ENCODE peak calls at places on chromosomes 3 and 15, in ten cellular contexts. One of them, this sample, is unnamed.

GRCh38 chr3:14300721-14301377 is 101.6 kb upstream of the SLC6A6 start:
- DNase-seq in GM10248: no peak
- DNase-seq in adrenal gland: no peak
- DNase-seq in AG09319: no peak
- DNase-seq in endodermal cell: no peak
- DNase-seq in IMR-90: no peak
- DNase-seq in Peyer's patch: no peak
- DNase-seq in osteocyte: no peak
- DNase-seq in fibroblast of lung: no peak
- DNase-seq in left lung: no peak
- DNase-seq in this sample: no peak

GRCh38 chr15:101480613-101481380 is 8.7 kb downstream of the PCSK6 start:
- DNase-seq in GM10248: no peak
- DNase-seq in adrenal gland: no peak
- DNase-seq in AG09319: no peak
- DNase-seq in endodermal cell: peak; percentile 35
- DNase-seq in IMR-90: no peak
- DNase-seq in Peyer's patch: no peak
- DNase-seq in osteocyte: no peak
- DNase-seq in fibroblast of lung: no peak
- DNase-seq in left lung: no peak
- DNase-seq in this sample: no peak

GRCh38 chr3:37041546-37042195 is 48.4 kb downstream of the MLH1 start:
- DNase-seq in GM10248: no peak
- DNase-seq in adrenal gland: no peak
- DNase-seq in AG09319: no peak
- DNase-seq in endodermal cell: no peak
- DNase-seq in IMR-90: peak; percentile 33
- DNase-seq in Peyer's patch: no peak
- DNase-seq in osteocyte: no peak
- DNase-seq in fibroblast of lung: peak; percentile 40
- DNase-seq in left lung: no peak
- DNase-seq in this sample: no peak

GRCh38 chr3:80297720-80298119 is 529.9 kb upstream of the ROBO1 start:
- DNase-seq in GM10248: no peak
- DNase-seq in adrenal gland: no peak
- DNase-seq in AG09319: no peak
- DNase-seq in endodermal cell: no peak
- DNase-seq in IMR-90: no peak
- DNase-seq in Peyer's patch: no peak
- DNase-seq in osteocyte: no peak
- DNase-seq in fibroblast of lung: peak; percentile 19
- DNase-seq in left lung: no peak
- DNase-seq in this sample: no peak

GRCh38 chr3:165185707-165186327 is 10.4 kb downstream of the SLITRK3 start:
- DNase-seq in GM10248: peak; percentile 56
- DNase-seq in adrenal gland: peak; percentile 57
- DNase-seq in AG09319: peak; percentile 18
- DNase-seq in endodermal cell: peak; percentile 79
- DNase-seq in IMR-90: peak; percentile 52
- DNase-seq in Peyer's patch: no peak
- DNase-seq in osteocyte: no peak
- DNase-seq in fibroblast of lung: peak; percentile 68
- DNase-seq in left lung: no peak
- DNase-seq in this sample: no peak

GRCh38 chr3:48899298-48899697 is 616 bp upstream of the SLC25A20 start:
- DNase-seq in GM10248: peak; percentile 22
- DNase-seq in adrenal gland: no peak
- DNase-seq in AG09319: no peak
- DNase-seq in endodermal cell: no peak
- DNase-seq in IMR-90: no peak
- DNase-seq in Peyer's patch: no peak
- DNase-seq in osteocyte: no peak
- DNase-seq in fibroblast of lung: no peak
- DNase-seq in left lung: no peak
- DNase-seq in this sample: no peak

GRCh38 chr3:61903074-61903473 is 341.7 kb downstream of the PTPRG start:
- DNase-seq in GM10248: no peak
- DNase-seq in adrenal gland: no peak
- DNase-seq in AG09319: no peak
- DNase-seq in endodermal cell: no peak
- DNase-seq in IMR-90: no peak
- DNase-seq in Peyer's patch: no peak
- DNase-seq in osteocyte: no peak
- DNase-seq in fibroblast of lung: no peak
- DNase-seq in left lung: no peak
- DNase-seq in this sample: no peak

GRCh38 chr3:53044371-53045106 is 1.3 kb downstream of the SFMBT1 start:
- DNase-seq in GM10248: peak; percentile 22
- DNase-seq in adrenal gland: peak; percentile 44
- DNase-seq in AG09319: peak; percentile 4
- DNase-seq in endodermal cell: peak; percentile 76
- DNase-seq in IMR-90: peak; percentile 40
- DNase-seq in Peyer's patch: peak; percentile 34
- DNase-seq in osteocyte: no peak
- DNase-seq in fibroblast of lung: peak; percentile 56
- DNase-seq in left lung: peak; percentile 39
- DNase-seq in this sample: no peak

GRCh38 chr3:27681249-27681748 is 40.8 kb downstream of the EOMES start:
- DNase-seq in GM10248: peak; percentile 65
- DNase-seq in adrenal gland: no peak
- DNase-seq in AG09319: peak; percentile 77
- DNase-seq in endodermal cell: peak; percentile 59
- DNase-seq in IMR-90: peak; percentile 83
- DNase-seq in Peyer's patch: no peak
- DNase-seq in osteocyte: no peak
- DNase-seq in fibroblast of lung: peak; percentile 89
- DNase-seq in left lung: no peak
- DNase-seq in this sample: no peak

GRCh38 chr3:162142511-162142910 is 645.9 kb downstream of the OTOL1 start:
- DNase-seq in GM10248: no peak
- DNase-seq in adrenal gland: no peak
- DNase-seq in AG09319: no peak
- DNase-seq in endodermal cell: no peak
- DNase-seq in IMR-90: peak; percentile 70
- DNase-seq in Peyer's patch: no peak
- DNase-seq in osteocyte: no peak
- DNase-seq in fibroblast of lung: peak; percentile 65
- DNase-seq in left lung: no peak
- DNase-seq in this sample: no peak

GRCh38 chr3:106420628-106421027 is 551.8 kb upstream of the CBLB start:
- DNase-seq in GM10248: no peak
- DNase-seq in adrenal gland: no peak
- DNase-seq in AG09319: no peak
- DNase-seq in endodermal cell: no peak
- DNase-seq in IMR-90: no peak
- DNase-seq in Peyer's patch: no peak
- DNase-seq in osteocyte: no peak
- DNase-seq in fibroblast of lung: no peak
- DNase-seq in left lung: no peak
- DNase-seq in this sample: no peak

GRCh38 chr3:107794664-107795443 is 272.1 kb downstream of the BBX start:
- DNase-seq in GM10248: no peak
- DNase-seq in adrenal gland: no peak
- DNase-seq in AG09319: no peak
- DNase-seq in endodermal cell: no peak
- DNase-seq in IMR-90: peak; percentile 4
- DNase-seq in Peyer's patch: no peak
- DNase-seq in osteocyte: no peak
- DNase-seq in fibroblast of lung: peak; percentile 22
- DNase-seq in left lung: no peak
- DNase-seq in this sample: no peak

GRCh38 chr15:72685925-72686794 is at the start of the genes BBS4 and HIGD2B:
- DNase-seq in GM10248: peak; percentile 88
- DNase-seq in adrenal gland: peak; percentile 90
- DNase-seq in AG09319: peak; percentile 55
- DNase-seq in endodermal cell: peak; percentile 96
- DNase-seq in IMR-90: peak; percentile 83
- DNase-seq in Peyer's patch: peak; percentile 85
- DNase-seq in osteocyte: peak; percentile 93
- DNase-seq in fibroblast of lung: peak; percentile 83
- DNase-seq in left lung: peak; percentile 93
- DNase-seq in this sample: peak; percentile 40

GRCh38 chr15:33131880-33132279 is 62.6 kb downstream of the FMN1 start:
- DNase-seq in GM10248: no peak
- DNase-seq in adrenal gland: no peak
- DNase-seq in AG09319: no peak
- DNase-seq in endodermal cell: no peak
- DNase-seq in IMR-90: peak; percentile 72
- DNase-seq in Peyer's patch: no peak
- DNase-seq in osteocyte: no peak
- DNase-seq in fibroblast of lung: peak; percentile 68
- DNase-seq in left lung: no peak
- DNase-seq in this sample: no peak
- TF ChIP-seq CTCF in GM10248: no peak
- TF ChIP-seq CTCF in adrenal gland: no peak
- TF ChIP-seq CTCF in AG09319: no peak
- TF ChIP-seq CTCF in endodermal cell: no peak
- TF ChIP-seq CTCF in IMR-90: no peak
- TF ChIP-seq CTCF in Peyer's patch: no peak
- TF ChIP-seq CTCF in osteocyte: no peak
- TF ChIP-seq CTCF in fibroblast of lung: no peak
- TF ChIP-seq CTCF in left lung: no peak
- TF ChIP-seq CTCF in this sample: no peak

GRCh38 chr3:42545284-42545900 is 36.4 kb downstream of the SEC22C start:
- DNase-seq in GM10248: no peak
- DNase-seq in adrenal gland: no peak
- DNase-seq in AG09319: no peak
- DNase-seq in endodermal cell: no peak
- DNase-seq in IMR-90: no peak
- DNase-seq in Peyer's patch: no peak
- DNase-seq in osteocyte: no peak
- DNase-seq in fibroblast of lung: no peak
- DNase-seq in left lung: no peak
- DNase-seq in this sample: no peak
- TF ChIP-seq CTCF in GM10248: no peak
- TF ChIP-seq CTCF in adrenal gland: no peak
- TF ChIP-seq CTCF in AG09319: no peak
- TF ChIP-seq CTCF in endodermal cell: no peak
- TF ChIP-seq CTCF in IMR-90: no peak
- TF ChIP-seq CTCF in Peyer's patch: no peak
- TF ChIP-seq CTCF in osteocyte: peak; percentile 3
- TF ChIP-seq CTCF in fibroblast of lung: no peak
- TF ChIP-seq CTCF in left lung: no peak
- TF ChIP-seq CTCF in this sample: no peak

GRCh38 chr3:132006605-132007204 is 28.1 kb downstream of the CPNE4 start:
- DNase-seq in GM10248: peak; percentile 17
- DNase-seq in adrenal gland: peak; percentile 63
- DNase-seq in AG09319: no peak
- DNase-seq in endodermal cell: peak; percentile 84
- DNase-seq in IMR-90: peak; percentile 24
- DNase-seq in Peyer's patch: no peak
- DNase-seq in osteocyte: no peak
- DNase-seq in fibroblast of lung: peak; percentile 43
- DNase-seq in left lung: no peak
- DNase-seq in this sample: no peak
- TF ChIP-seq CTCF in GM10248: peak; percentile 48
- TF ChIP-seq CTCF in adrenal gland: peak; percentile 29
- TF ChIP-seq CTCF in AG09319: peak; percentile 62
- TF ChIP-seq CTCF in endodermal cell: peak; percentile 83
- TF ChIP-seq CTCF in IMR-90: peak; percentile 56
- TF ChIP-seq CTCF in Peyer's patch: peak; percentile 41
- TF ChIP-seq CTCF in osteocyte: peak; percentile 47
- TF ChIP-seq CTCF in fibroblast of lung: peak; percentile 47
- TF ChIP-seq CTCF in left lung: no peak
- TF ChIP-seq CTCF in this sample: peak; percentile 52

DNA sequence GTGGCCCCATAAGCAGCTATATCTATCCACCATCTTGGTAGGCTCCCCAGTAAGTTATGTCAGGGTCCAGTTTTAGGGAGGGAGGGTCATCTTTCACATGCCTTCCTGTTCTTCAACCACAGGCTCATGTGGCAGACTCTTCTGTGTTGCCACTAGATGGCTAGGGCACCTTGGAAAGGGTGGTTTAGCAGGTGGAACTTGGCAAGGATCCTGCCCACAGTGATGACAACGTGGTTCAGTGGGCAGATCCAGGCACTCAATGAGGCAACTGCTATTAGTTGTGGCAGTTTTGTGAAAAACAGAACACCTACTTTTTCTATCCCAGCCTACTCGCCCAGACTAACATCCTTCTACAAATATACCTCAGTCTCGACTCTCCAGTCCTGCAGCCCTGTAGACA is 7.2 kb upstream of the RBP1 start:
- DNase-seq in GM10248: no peak
- DNase-seq in adrenal gland: no peak
- DNase-seq in AG09319: no peak
- DNase-seq in endodermal cell: no peak
- DNase-seq in IMR-90: no peak
- DNase-seq in Peyer's patch: no peak
- DNase-seq in osteocyte: no peak
- DNase-seq in fibroblast of lung: no peak
- DNase-seq in left lung: no peak
- DNase-seq in this sample: no peak
- TF ChIP-seq CTCF in GM10248: no peak
- TF ChIP-seq CTCF in adrenal gland: no peak
- TF ChIP-seq CTCF in AG09319: no peak
- TF ChIP-seq CTCF in endodermal cell: no peak
- TF ChIP-seq CTCF in IMR-90: no peak
- TF ChIP-seq CTCF in Peyer's patch: no peak
- TF ChIP-seq CTCF in osteocyte: no peak
- TF ChIP-seq CTCF in fibroblast of lung: no peak
- TF ChIP-seq CTCF in left lung: no peak
- TF ChIP-seq CTCF in this sample: no peak

GRCh38 chr15:94586099-94586498 is 354.7 kb downstream of the MCTP2 start:
- DNase-seq in GM10248: peak; percentile 10
- DNase-seq in adrenal gland: no peak
- DNase-seq in AG09319: no peak
- DNase-seq in endodermal cell: no peak
- DNase-seq in IMR-90: no peak
- DNase-seq in Peyer's patch: no peak
- DNase-seq in osteocyte: no peak
- DNase-seq in fibroblast of lung: no peak
- DNase-seq in left lung: no peak
- DNase-seq in this sample: no peak

GRCh38 chr15:94584833-94585244 is 353.5 kb downstream of the MCTP2 start:
- DNase-seq in GM10248: peak; percentile 28
- DNase-seq in adrenal gland: peak; percentile 46
- DNase-seq in AG09319: no peak
- DNase-seq in endodermal cell: no peak
- DNase-seq in IMR-90: no peak
- DNase-seq in Peyer's patch: no peak
- DNase-seq in osteocyte: peak; percentile 53
- DNase-seq in fibroblast of lung: no peak
- DNase-seq in left lung: peak; percentile 35
- DNase-seq in this sample: no peak

GRCh38 chr15:94579261-94579660 is 347.9 kb downstream of the MCTP2 start:
- DNase-seq in GM10248: no peak
- DNase-seq in adrenal gland: no peak
- DNase-seq in AG09319: no peak
- DNase-seq in endodermal cell: no peak
- DNase-seq in IMR-90: no peak
- DNase-seq in Peyer's patch: no peak
- DNase-seq in osteocyte: peak; percentile 40
- DNase-seq in fibroblast of lung: no peak
- DNase-seq in left lung: no peak
- DNase-seq in this sample: no peak

GRCh38 chr15:94580186-94580585 is 348.8 kb downstream of the MCTP2 start:
- DNase-seq in GM10248: no peak
- DNase-seq in adrenal gland: no peak
- DNase-seq in AG09319: no peak
- DNase-seq in endodermal cell: no peak
- DNase-seq in IMR-90: no peak
- DNase-seq in Peyer's patch: no peak
- DNase-seq in osteocyte: peak; percentile 53
- DNase-seq in fibroblast of lung: no peak
- DNase-seq in left lung: no peak
- DNase-seq in this sample: no peak

GRCh38 chr15:94582368-94582767 is 351.0 kb downstream of the MCTP2 start:
- DNase-seq in GM10248: peak; percentile 20
- DNase-seq in adrenal gland: peak; percentile 30
- DNase-seq in AG09319: no peak
- DNase-seq in endodermal cell: peak; percentile 88
- DNase-seq in IMR-90: no peak
- DNase-seq in Peyer's patch: no peak
- DNase-seq in osteocyte: peak; percentile 42
- DNase-seq in fibroblast of lung: no peak
- DNase-seq in left lung: no peak
- DNase-seq in this sample: no peak
- TF ChIP-seq CTCF in GM10248: peak; percentile 57
- TF ChIP-seq CTCF in adrenal gland: peak; percentile 14
- TF ChIP-seq CTCF in AG09319: no peak
- TF ChIP-seq CTCF in endodermal cell: peak; percentile 84
- TF ChIP-seq CTCF in IMR-90: no peak
- TF ChIP-seq CTCF in Peyer's patch: peak; percentile 33
- TF ChIP-seq CTCF in osteocyte: no peak
- TF ChIP-seq CTCF in fibroblast of lung: no peak
- TF ChIP-seq CTCF in left lung: no peak
- TF ChIP-seq CTCF in this sample: no peak